ENCODE peak calls at places on chromosomes 5 and 9, in six cellular contexts. T, Q, B, I, S and W are unnamed samples.

GRCh38 chr5:163269624-163270023 is 167.8 kb upstream of the CCNG1 start:
- DNase-seq in S (peak), Q (peak), I (no peak), B (peak), T (peak), W (peak)

GRCh38 chr9:33167949-33168535 is 906 bp upstream of the B4GALT1 start:
- DNase-seq in B (no peak), S (peak), T (no peak), I (no peak), Q (no peak), W (peak)

GRCh38 chr9:134802201-134802795 is 78.3 kb upstream of the FCN2 start:
- DNase-seq in Q (peak), T (no peak), S (no peak), I (no peak), B (no peak), W (no peak)

GRCh38 chr9:18296702-18297531 is 177.0 kb upstream of the ADAMTSL1 start:
- DNase-seq in T (no peak), B (no peak), S (no peak), Q (no peak), I (peak), W (no peak)

GRCh38 chr5:23468658-23469057 is 38.8 kb upstream of the PRDM9 start:
- DNase-seq in S (no peak), I (no peak), T (no peak), B (no peak), Q (no peak), W (no peak)

GRCh38 chr5:150703767-150704166 is 2.9 kb upstream of the RBM22 start:
- DNase-seq in S (no peak), B (no peak), I (no peak), Q (no peak), T (no peak), W (no peak)

GRCh38 chr5:54548565-54548964 is 31.0 kb downstream of the SNX18 start:
- DNase-seq in I (no peak), Q (no peak), S (no peak), B (no peak), T (no peak), W (no peak)

GRCh38 chr9:12989669-12990068 is 214.8 kb downstream of the LURAP1L start:
- DNase-seq in T (peak), I (no peak), B (no peak), S (no peak), Q (no peak), W (no peak)

GRCh38 chr9:37650873-37651768 is at the start of gene FRMPD1:
- DNase-seq in I (peak), T (peak), B (peak), S (peak), Q (peak), W (peak)

GRCh38 chr5:6586647-6587042 is 46.2 kb downstream of the NSUN2 start:
- DNase-seq in T (no peak), Q (no peak), I (no peak), B (no peak), S (no peak), W (no peak)

GRCh38 chr5:75656311-75657003 is 45.2 kb downstream of the ANKDD1B start:
- DNase-seq in Q (no peak), T (no peak), I (no peak), B (peak), S (no peak), W (no peak)

GRCh38 chr5:97968346-97968745 is 785.3 kb upstream of the RIOK2 start:
- DNase-seq in I (no peak), Q (no peak), S (no peak), B (no peak), T (no peak), W (no peak)

GRCh38 chr9:21141427-21141882 is at the start of gene IFNW1:
- DNase-seq in S (no peak), T (no peak), B (peak), I (peak), Q (no peak), W (no peak)

GRCh38 chr5:155728146-155728856 is 598.7 kb upstream of the SGCD start:
- DNase-seq in T (peak), Q (no peak), I (peak), B (peak), S (peak), W (no peak)

GRCh38 chr5:77180167-77181081 is 30.1 kb upstream of the PDE8B start:
- DNase-seq in T (peak), I (peak), Q (peak), S (peak), B (peak), W (no peak)

GRCh38 chr5:39405489-39405888 is 19.3 kb downstream of the DAB2 start:
- DNase-seq in S (no peak), T (no peak), I (no peak), B (no peak), Q (no peak), W (no peak)
- TF ChIP-seq EZH2phosphoT487 in S (no peak), T (no peak), I (no peak), B (no peak), Q (no peak), W (no peak)

DNA sequence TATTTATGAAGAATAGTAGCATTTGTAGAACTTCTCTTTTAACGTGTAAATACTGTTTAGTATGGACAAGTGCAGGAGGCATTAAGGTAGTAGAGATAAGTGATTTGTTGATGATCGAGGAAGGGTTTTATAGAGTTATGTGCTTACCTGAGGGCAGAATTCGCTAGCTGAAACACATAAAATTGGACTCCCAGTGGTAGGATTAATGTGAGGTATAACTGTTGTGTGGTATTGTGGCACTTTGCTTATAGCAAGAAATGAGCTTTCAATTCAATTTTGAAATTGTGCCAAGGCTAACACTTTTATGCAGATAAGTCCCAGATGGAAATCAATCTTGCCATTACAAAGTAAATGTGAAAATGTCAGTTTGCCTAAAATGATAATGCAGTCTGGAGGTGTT is 1.2 kb downstream of the AP3S1 start:
- DNase-seq in B (no peak), Q (no peak), T (no peak), I (no peak), S (no peak), W (peak)
- H3K4me3 ChIP-seq in B (peak), Q (peak), T (peak), I (peak), S (peak), W (peak)

GRCh38 chr9:36074870-36075532 is 38.3 kb downstream of the RECK start:
- DNase-seq in I (peak), T (no peak), B (no peak), S (peak), Q (no peak), W (no peak)
- TF ChIP-seq EZH2phosphoT487 in I (no peak), T (no peak), B (no peak), S (no peak), Q (no peak), W (no peak)

DNA sequence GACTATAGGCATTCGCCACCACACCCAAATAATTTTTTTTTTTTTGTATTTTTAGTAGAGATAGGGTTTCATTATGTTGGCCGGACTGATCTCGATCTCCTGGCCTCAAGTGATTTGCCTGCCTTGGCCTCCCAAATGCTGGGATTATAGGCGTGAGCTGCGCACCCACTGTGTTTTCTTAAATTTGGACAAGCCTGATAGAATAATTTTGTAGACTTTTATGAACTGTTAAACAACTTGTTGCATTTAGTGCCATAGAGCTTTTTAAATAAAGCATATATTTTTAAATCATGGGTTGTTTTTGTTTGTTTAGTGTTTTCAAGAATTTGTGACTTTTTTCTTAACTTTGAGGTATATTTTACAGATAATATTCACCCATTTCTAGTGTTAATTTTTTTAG is 4.8 kb downstream of the PHAX start:
- DNase-seq in T (no peak), S (no peak), Q (no peak), B (no peak), I (no peak), W (no peak)
- H3K4me3 ChIP-seq in T (no peak), S (no peak), Q (no peak), B (peak), I (no peak), W (peak)

GRCh38 chr9:120734607-120735006 is 20.3 kb upstream of the MEGF9 start:
- DNase-seq in Q (no peak), B (no peak), S (no peak), I (no peak), T (no peak), W (no peak)

GRCh38 chr9:120735009-120735408 is 20.7 kb upstream of the MEGF9 start:
- DNase-seq in S (no peak), Q (no peak), B (no peak), T (no peak), I (no peak), W (no peak)

GRCh38 chr9:120733190-120733589 is 18.9 kb upstream of the MEGF9 start:
- DNase-seq in S (peak), B (no peak), I (no peak), T (no peak), Q (no peak), W (no peak)

GRCh38 chr9:120729796-120730195 is 15.5 kb upstream of the MEGF9 start:
- DNase-seq in B (peak), Q (peak), T (peak), I (no peak), S (no peak), W (peak)

DNA sequence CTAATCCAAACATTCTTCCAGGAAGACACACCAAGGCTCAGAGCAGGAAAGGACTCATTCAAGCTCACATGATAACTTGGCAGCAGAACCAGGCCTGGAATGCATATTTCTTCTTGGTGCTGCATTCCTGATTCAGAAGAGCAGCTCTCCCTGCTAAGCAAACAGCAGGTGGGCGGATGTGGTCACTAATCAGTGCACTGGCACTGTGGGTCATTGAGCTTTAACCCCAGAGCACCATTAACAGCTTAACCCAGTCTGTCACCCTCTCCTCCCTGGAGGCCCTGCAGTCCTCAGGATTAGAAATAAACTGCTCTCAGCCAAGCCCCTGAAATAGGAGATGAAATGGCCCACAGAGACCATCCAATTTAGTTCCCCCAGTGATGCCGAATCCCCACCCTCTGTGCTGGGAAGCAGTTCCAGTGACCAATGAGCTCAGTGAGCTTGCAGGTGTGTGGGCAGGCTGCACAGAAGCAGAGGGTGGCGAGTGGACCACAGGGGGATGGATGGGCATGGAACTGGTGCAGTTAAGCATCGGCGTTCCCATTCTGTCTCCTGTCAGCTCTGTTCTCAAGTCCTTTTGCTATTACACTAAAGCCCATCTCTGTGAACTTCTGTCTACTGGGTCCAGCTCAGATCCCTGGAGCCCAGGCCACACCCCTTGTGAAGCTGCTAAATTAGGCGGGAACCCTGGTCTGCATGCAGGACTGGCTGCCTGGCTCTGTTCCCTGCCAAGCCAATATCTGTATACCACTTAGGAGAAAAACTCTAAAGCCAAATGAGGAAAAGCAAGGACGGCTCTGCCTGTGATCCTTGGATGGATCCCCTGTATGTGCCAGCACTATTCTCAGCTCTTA is 16.6 kb upstream of the MEGF9 start:
- DNase-seq in I (no peak), Q (peak), T (peak), B (peak), S (peak), W (peak)
- TF ChIP-seq EZH2phosphoT487 in I (no peak), Q (no peak), T (no peak), B (no peak), S (no peak), W (no peak)

DNA sequence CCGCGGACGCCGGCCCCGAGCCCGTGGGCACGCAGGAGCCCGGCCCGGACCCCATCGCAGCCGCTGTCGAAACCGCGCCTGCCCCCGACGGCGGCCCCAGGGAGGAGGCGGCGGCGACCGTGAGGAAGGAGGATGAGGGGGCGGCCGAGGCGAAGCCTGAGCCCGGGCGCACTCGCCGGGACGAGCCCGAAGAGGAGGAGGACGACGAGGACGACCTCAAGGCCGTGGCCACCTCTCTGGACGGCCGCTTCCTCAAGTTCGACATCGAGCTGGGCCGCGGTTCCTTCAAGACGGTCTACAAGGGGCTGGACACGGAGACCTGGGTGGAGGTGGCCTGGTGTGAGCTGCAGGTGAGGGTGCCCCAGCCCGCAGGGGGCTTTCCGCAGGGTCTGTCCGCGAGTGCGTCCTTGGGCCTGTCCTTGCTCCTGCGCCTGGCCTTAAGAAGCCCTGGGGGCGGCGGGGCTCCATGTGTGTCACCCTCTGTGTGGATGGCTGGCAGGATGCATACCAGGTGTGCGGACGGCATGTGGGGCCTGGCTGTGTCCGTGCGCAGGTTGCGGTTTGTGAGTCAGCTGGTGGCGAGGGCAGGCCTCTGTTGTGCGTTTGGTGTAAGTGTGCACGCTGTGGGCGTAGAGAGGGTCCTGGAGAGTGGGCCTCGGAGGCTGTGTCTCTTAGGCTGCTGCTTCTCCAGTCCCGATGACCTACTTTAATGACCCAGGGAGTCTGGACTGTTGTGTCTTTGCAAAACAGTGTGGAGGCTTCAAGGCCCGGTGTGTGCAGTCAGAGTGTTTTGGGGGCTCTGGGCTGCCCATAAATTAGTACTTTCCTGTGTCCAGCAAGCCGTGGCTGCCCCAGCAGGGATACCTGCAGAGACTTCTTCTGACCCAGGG is 1.6 kb downstream of the WNK2 start:
- DNase-seq in Q (peak), B (peak), I (peak), S (no peak), T (no peak), W (no peak)
- H3K4me3 ChIP-seq in Q (peak), B (peak), I (no peak), S (no peak), T (peak), W (no peak)

GRCh38 chr5:169460123-169460522 is 123.5 kb upstream of the SPDL1 start:
- DNase-seq in B (no peak), I (no peak), S (no peak), Q (no peak), T (no peak), W (no peak)

GRCh38 chr5:169460896-169461295 is 122.7 kb upstream of the SPDL1 start:
- DNase-seq in T (no peak), Q (no peak), S (no peak), I (no peak), B (no peak), W (no peak)

DNA sequence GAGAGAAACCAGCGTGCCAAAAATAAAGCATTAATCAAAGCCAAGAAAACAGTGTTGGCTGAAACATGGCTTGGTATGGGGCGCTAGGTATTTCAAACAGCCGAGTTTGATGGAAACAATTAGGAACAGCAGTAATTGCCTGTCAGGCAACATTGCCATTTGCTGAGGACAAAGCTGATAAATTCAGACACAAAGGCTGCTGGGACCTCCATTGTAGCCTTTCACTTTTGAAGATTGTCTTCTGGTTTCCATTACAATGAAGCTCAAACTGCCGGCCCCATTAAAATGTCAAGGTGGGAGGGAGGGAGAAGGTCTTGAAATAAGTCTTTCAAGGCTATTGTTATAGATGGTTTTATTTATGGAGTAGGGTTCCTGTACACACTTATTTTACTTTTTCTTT is 125.3 kb upstream of the SPDL1 start:
- DNase-seq in Q (no peak), S (no peak), B (peak), I (no peak), T (peak), W (no peak)
- TF ChIP-seq EZH2phosphoT487 in Q (no peak), S (no peak), B (no peak), I (no peak), T (no peak), W (no peak)

DNA sequence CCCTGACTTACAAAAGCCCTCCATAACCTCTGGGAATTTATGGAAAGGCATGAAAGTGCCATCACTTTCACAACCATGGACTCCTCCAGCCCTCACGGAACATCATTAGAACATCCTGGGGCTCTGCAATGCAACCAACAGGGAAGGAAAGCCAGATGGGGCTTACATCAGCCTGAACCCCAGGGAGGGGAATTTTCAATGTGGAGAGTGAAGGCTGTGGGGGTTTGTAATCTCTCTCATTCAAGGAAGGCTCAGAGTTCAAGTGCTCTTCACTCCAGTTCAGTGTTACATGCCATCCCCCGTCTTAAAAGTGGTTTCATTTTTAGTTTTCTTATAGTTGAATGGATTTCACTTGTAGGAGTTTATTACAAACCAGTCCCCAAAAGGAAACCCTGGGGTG is 5.7 kb downstream of the SPRY4 start:
- DNase-seq in T (no peak), Q (no peak), S (no peak), I (no peak), B (no peak), W (no peak)
- H3K4me3 ChIP-seq in T (no peak), Q (no peak), S (no peak), I (no peak), B (peak), W (no peak)